ENCODE peak calls at places on chromosomes 2 and 18, in five cellular contexts. J is heart left ventricle, P is DND-41, L is HFF-Myc, G is HCT116. W is an unnamed sample.

GRCh38 chr2:42108852-42109251 is 60.3 kb upstream of the EML4 start:
- DNase-seq in J (no peak), P (no peak), L (no peak), G (no peak), W (no peak)

GRCh38 chr18:36899289-36899688 is 70.4 kb downstream of the KIAA1328 start:
- DNase-seq in J (no peak), P (no peak), L (peak), G (peak), W (peak)

GRCh38 chr2:241223211-241224067 is 35.0 kb downstream of the ANO7 start:
- DNase-seq in J (peak), P (peak), L (no peak), G (no peak), W (peak)

GRCh38 chr2:231427116-231427515 is 31.6 kb downstream of the B3GNT7 start:
- DNase-seq in J (no peak), P (no peak), L (no peak), G (no peak), W (no peak)

GRCh38 chr2:98582523-98582922 is 25.8 kb downstream of the COA5 start:
- DNase-seq in J (no peak), P (no peak), L (no peak), G (no peak), W (no peak)

GRCh38 chr2:23464156-23464555 is 79.2 kb downstream of the KLHL29 start:
- DNase-seq in J (no peak), P (no peak), L (no peak), G (no peak), W (no peak)

GRCh38 chr18:76445741-76446232 is 49.3 kb downstream of the ZNF516 start:
- DNase-seq in J (no peak), P (no peak), L (no peak), G (no peak), W (no peak)

GRCh38 chr2:112881217-112882000 is 29.6 kb upstream of the IL37 start:
- DNase-seq in J (no peak), P (no peak), L (peak), G (peak), W (no peak)

GRCh38 chr2:237154050-237154638 is 68.5 kb downstream of the COPS8 start:
- DNase-seq in J (peak), P (peak), L (no peak), G (peak), W (peak)

GRCh38 chr2:110120171-110121051 is 4.8 kb upstream of the MALL start:
- DNase-seq in J (no peak), P (no peak), L (no peak), G (no peak), W (peak)

GRCh38 chr18:78957140-78957539 is 22.5 kb upstream of the SALL3 start:
- DNase-seq in J (no peak), P (no peak), L (no peak), G (no peak), W (no peak)

GRCh38 chr2:100139114-100139513 is 3.3 kb downstream of the AFF3 start:
- DNase-seq in J (no peak), P (no peak), L (peak), G (no peak), W (no peak)

GRCh38 chr2:215548714-215549113 is 112.8 kb upstream of the FN1 start:
- DNase-seq in J (no peak), P (no peak), L (no peak), G (no peak), W (no peak)

GRCh38 chr18:23822590-23823385 is 133.5 kb downstream of the LAMA3 start:
- DNase-seq in J (no peak), P (no peak), L (no peak), G (no peak), W (no peak)

GRCh38 chr2:75340560-75340959 is 141.2 kb upstream of the TACR1 start:
- DNase-seq in J (no peak), P (no peak), L (no peak), G (no peak), W (no peak)

GRCh38 chr2:157261199-157261782 is 3.8 kb downstream of the GALNT5 start:
- DNase-seq in J (no peak), P (peak), L (peak), G (peak), W (no peak)

GRCh38 chr2:164335947-164336346 is 285.3 kb downstream of the GRB14 start:
- DNase-seq in J (no peak), P (no peak), L (no peak), G (no peak), W (no peak)

GRCh38 chr18:74514860-74515495 is 18.8 kb downstream of the CNDP2 start:
- DNase-seq in J (no peak), P (no peak), L (no peak), G (no peak), W (no peak)

GRCh38 chr2:86079981-86080911 is 25.4 kb downstream of the POLR1A start:
- DNase-seq in J (peak), P (peak), L (peak), G (peak), W (peak)

GRCh38 chr2:160266078-160266551 is 66.0 kb upstream of the ITGB6 start:
- DNase-seq in J (no peak), P (no peak), L (no peak), G (no peak), W (peak)

GRCh38 chr2:111185496-111186022 is 64.8 kb downstream of the BCL2L11 start:
- DNase-seq in J (peak), P (no peak), L (no peak), G (no peak), W (no peak)

GRCh38 chr2:224492531-224492930 is 90.6 kb upstream of the FAM124B start:
- DNase-seq in J (no peak), P (no peak), L (peak), G (no peak), W (no peak)

GRCh38 chr2:174535083-174535482 is 48.3 kb upstream of the GPR155 start:
- DNase-seq in J (no peak), P (no peak), L (no peak), G (no peak), W (no peak)

GRCh38 chr2:174540893-174541292 is 54.1 kb upstream of the GPR155 start:
- DNase-seq in J (no peak), P (no peak), L (no peak), G (no peak), W (no peak)

GRCh38 chr2:174535757-174536703 is 49.2 kb upstream of the GPR155 start:
- DNase-seq in J (no peak), P (peak), L (no peak), G (no peak), W (no peak)
- H3K4me3 ChIP-seq in J (no peak), P (no peak), L (no peak), G (no peak), W (no peak)

GRCh38 chr2:127386764-127387654 is 766 bp downstream of the MAP3K2 start:
- DNase-seq in J (peak), P (peak), L (peak), G (peak), W (peak)

GRCh38 chr2:127387655-127388422 is at the start of gene MAP3K2:
- DNase-seq in J (peak), P (peak), L (peak), G (peak), W (peak)

GRCh38 chr2:127384529-127384928 is 3.2 kb downstream of the MAP3K2 start:
- DNase-seq in J (no peak), P (no peak), L (no peak), G (no peak), W (no peak)

GRCh38 chr2:127388423-127389164 is 819 bp upstream of the MAP3K2 start:
- DNase-seq in J (no peak), P (no peak), L (no peak), G (no peak), W (no peak)

GRCh38 chr2:127386246-127386645 is 1.5 kb downstream of the MAP3K2 start:
- DNase-seq in J (no peak), P (no peak), L (no peak), G (no peak), W (no peak)
- H3K4me3 ChIP-seq in J (peak), P (peak), L (peak), G (no peak), W (peak)

GRCh38 chr2:142128105-142128504 is 2.7 kb downstream of the LRP1B start:
- DNase-seq in J (no peak), P (no peak), L (no peak), G (no peak), W (no peak)

GRCh38 chr2:142136571-142136970 is 5.8 kb upstream of the LRP1B start:
- DNase-seq in J (no peak), P (no peak), L (no peak), G (no peak), W (no peak)

GRCh38 chr2:142130111-142131015 is 453 bp downstream of the LRP1B start:
- DNase-seq in J (peak), P (no peak), L (no peak), G (peak), W (no peak)

GRCh38 chr2:142127248-142127647 is 3.6 kb downstream of the LRP1B start:
- DNase-seq in J (no peak), P (no peak), L (no peak), G (no peak), W (no peak)

GRCh38 chr2:142131016-142131714 is at the start of gene LRP1B:
- DNase-seq in J (no peak), P (no peak), L (no peak), G (no peak), W (no peak)
- H3K4me3 ChIP-seq in J (peak), P (no peak), L (peak), G (peak), W (no peak)

DNA sequence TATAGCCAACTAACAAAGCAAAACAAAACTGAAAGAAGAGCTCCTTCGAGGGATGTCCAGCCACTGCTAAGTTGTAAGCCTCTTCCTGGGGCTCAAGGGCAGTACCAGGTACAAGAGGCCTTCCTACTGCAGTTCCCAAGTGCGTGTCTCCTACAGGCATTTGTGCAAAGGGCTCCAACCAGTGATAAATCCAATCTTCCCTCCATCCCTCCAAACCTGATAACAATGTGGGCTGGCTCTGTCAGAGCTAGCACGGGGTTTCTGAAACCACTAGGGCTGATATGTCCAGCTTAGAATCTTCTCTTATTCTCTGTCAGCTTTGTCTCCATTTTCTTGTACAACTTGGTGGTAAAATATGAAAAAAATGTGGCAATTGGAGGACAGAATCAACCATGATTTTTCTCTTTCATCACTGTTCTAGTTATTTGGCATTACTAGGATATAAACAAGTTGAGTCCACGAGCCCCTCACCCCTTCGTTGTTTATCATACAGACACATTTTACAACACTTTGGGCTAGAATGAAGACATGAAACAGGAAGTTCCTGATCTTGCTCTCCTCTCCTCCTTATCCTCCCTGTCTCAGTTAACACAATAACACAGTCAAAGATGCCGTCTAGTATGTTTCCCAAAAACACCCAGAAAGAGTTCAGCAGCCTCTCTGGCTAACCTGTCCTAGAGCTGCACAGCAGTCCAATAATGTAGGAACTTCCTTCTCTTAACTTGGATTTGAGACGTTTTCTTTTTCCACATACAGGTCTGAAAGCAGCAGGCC is 35.4 kb upstream of the WIPF1 start:
- DNase-seq in J (no peak), P (peak), L (no peak), G (no peak), W (no peak)
- H3K4me3 ChIP-seq in J (peak), P (peak), L (no peak), G (no peak), W (peak)

GRCh38 chr2:222290691-222291484 is 7.9 kb downstream of the PAX3 start:
- DNase-seq in J (no peak), P (no peak), L (no peak), G (no peak), W (no peak)
- H3K4me3 ChIP-seq in J (peak), P (no peak), L (peak), G (no peak), W (no peak)

GRCh38 chr2:44948565-44949328 is 7.2 kb downstream of the SIX3 start:
- DNase-seq in J (no peak), P (no peak), L (no peak), G (no peak), W (no peak)
- H3K4me3 ChIP-seq in J (no peak), P (no peak), L (no peak), G (no peak), W (no peak)

DNA sequence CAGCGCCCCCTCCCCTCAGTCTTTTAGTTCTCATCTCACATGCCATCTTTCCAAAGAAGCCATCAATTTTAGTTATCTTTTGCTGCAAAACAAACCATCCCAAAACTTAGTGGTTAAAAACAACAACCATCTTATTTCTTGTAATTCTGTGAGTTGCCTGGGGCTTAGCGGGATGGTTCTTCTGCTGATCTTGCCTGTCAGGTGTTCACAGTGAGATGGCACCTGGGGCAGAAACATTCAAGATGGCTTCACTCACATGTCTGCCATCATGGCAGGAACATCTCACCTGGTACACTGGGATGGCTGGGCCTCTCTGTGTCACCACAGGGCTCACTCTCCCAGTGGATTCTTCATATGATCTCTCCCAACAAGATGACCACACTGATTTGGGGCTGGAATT is 144.5 kb upstream of the MSH6 start:
- DNase-seq in J (no peak), P (no peak), L (no peak), G (no peak), W (no peak)
- H3K4me3 ChIP-seq in J (no peak), P (no peak), L (no peak), G (no peak), W (no peak)

GRCh38 chr18:35797961-35798360 is 174.5 kb upstream of the RMP24 start:
- DNase-seq in J (no peak), P (no peak), L (no peak), G (no peak), W (no peak)
- H3K4me3 ChIP-seq in J (no peak), P (no peak), L (no peak), G (no peak), W (no peak)

DNA sequence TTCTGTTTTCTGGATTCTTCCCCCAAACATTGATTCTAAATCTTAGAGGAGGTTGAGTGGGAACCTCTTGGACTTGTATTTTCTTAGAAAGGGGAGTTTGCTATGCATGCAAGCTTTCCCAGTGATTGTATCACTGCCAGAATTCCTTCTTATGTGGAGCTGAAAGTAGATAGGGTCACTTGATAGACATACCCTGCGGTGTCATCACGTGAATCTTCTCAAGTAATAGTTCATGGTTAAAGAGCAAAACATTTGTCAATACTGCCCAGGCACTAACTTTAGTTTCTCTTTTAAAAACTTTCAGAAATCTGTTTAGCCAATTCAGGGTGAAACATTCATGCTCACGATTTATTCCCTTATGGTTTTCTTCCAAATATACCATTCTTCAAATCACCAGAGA is 6.4 kb downstream of the PMAIP1 start:
- DNase-seq in J (no peak), P (no peak), L (no peak), G (no peak), W (no peak)
- H3K4me3 ChIP-seq in J (no peak), P (no peak), L (no peak), G (no peak), W (no peak)

W was measured in Jurkat, Clone E6-1.